ENCODE peak calls at places on chromosomes 11 and 22, in nine cellular contexts. One of them, this sample, is unnamed.
A peak's percentile ranks its signal among the peaks of the same experiment; 100 is the strongest.

GRCh38 chr11:107741044-107741823 is 29.4 kb upstream of the SLN start:
- DNase-seq in lung: peak; percentile 36
- DNase-seq in endothelial cell of umbilical vein: peak; percentile 48
- DNase-seq in lower lobe of right lung: peak; percentile 61
- DNase-seq in fibroblast of the aortic adventitia: peak; percentile 45
- DNase-seq in uterus: no peak
- DNase-seq in right lobe of liver: no peak
- DNase-seq in astrocyte of the cerebellum: no peak
- DNase-seq in epithelial cell of esophagus: peak; percentile 57
- DNase-seq in this sample: no peak

GRCh38 chr11:44177905-44178304 is 82.4 kb downstream of the EXT2 start:
- DNase-seq in endothelial cell of umbilical vein: no peak
- DNase-seq in epithelial cell of esophagus: no peak
- DNase-seq in lung: no peak
- DNase-seq in fibroblast of the aortic adventitia: no peak
- DNase-seq in astrocyte of the cerebellum: no peak
- DNase-seq in right lobe of liver: no peak
- DNase-seq in uterus: no peak
- DNase-seq in lower lobe of right lung: no peak
- DNase-seq in this sample: no peak

GRCh38 chr22:50547231-50547851 is 1.6 kb downstream of the KLHDC7B start:
- DNase-seq in lower lobe of right lung: peak; percentile 45
- DNase-seq in epithelial cell of esophagus: no peak
- DNase-seq in astrocyte of the cerebellum: no peak
- DNase-seq in uterus: no peak
- DNase-seq in fibroblast of the aortic adventitia: no peak
- DNase-seq in endothelial cell of umbilical vein: no peak
- DNase-seq in lung: no peak
- DNase-seq in right lobe of liver: no peak
- DNase-seq in this sample: no peak

GRCh38 chr11:36578458-36578857 is 10.7 kb downstream of the RAG1 start:
- DNase-seq in right lobe of liver: no peak
- DNase-seq in endothelial cell of umbilical vein: no peak
- DNase-seq in astrocyte of the cerebellum: no peak
- DNase-seq in lung: no peak
- DNase-seq in uterus: no peak
- DNase-seq in epithelial cell of esophagus: no peak
- DNase-seq in fibroblast of the aortic adventitia: peak; percentile 2
- DNase-seq in lower lobe of right lung: no peak
- DNase-seq in this sample: no peak

GRCh38 chr11:57792060-57792541 is 30.5 kb downstream of the CTNND1 start:
- DNase-seq in endothelial cell of umbilical vein: peak; percentile 46
- DNase-seq in right lobe of liver: peak; percentile 63
- DNase-seq in fibroblast of the aortic adventitia: no peak
- DNase-seq in epithelial cell of esophagus: peak; percentile 60
- DNase-seq in uterus: no peak
- DNase-seq in lung: peak; percentile 72
- DNase-seq in lower lobe of right lung: peak; percentile 95
- DNase-seq in astrocyte of the cerebellum: no peak
- DNase-seq in this sample: no peak

GRCh38 chr22:44753189-44754042 is 1.0 kb downstream of the ARHGAP8 start:
- DNase-seq in lung: peak; percentile 45
- DNase-seq in astrocyte of the cerebellum: peak; percentile 63
- DNase-seq in uterus: no peak
- DNase-seq in endothelial cell of umbilical vein: no peak
- DNase-seq in lower lobe of right lung: no peak
- DNase-seq in right lobe of liver: no peak
- DNase-seq in epithelial cell of esophagus: peak; percentile 71
- DNase-seq in fibroblast of the aortic adventitia: peak; percentile 88
- DNase-seq in this sample: no peak

GRCh38 chr22:22903355-22903777 is 15.8 kb downstream of the IGLL5 start:
- DNase-seq in epithelial cell of esophagus: no peak
- DNase-seq in lung: no peak
- DNase-seq in astrocyte of the cerebellum: no peak
- DNase-seq in lower lobe of right lung: no peak
- DNase-seq in endothelial cell of umbilical vein: no peak
- DNase-seq in fibroblast of the aortic adventitia: no peak
- DNase-seq in right lobe of liver: no peak
- DNase-seq in uterus: no peak
- DNase-seq in this sample: no peak

GRCh38 chr22:24325105-24325757 is 54.6 kb downstream of the SPECC1L start:
- DNase-seq in endothelial cell of umbilical vein: peak; percentile 87
- DNase-seq in epithelial cell of esophagus: peak; percentile 63
- DNase-seq in lower lobe of right lung: no peak
- DNase-seq in fibroblast of the aortic adventitia: peak; percentile 94
- DNase-seq in uterus: no peak
- DNase-seq in astrocyte of the cerebellum: peak; percentile 76
- DNase-seq in lung: no peak
- DNase-seq in right lobe of liver: no peak
- DNase-seq in this sample: peak; percentile 70

GRCh38 chr22:35523167-35523928 is 17.3 kb upstream of the RASD2 start:
- DNase-seq in uterus: no peak
- DNase-seq in lower lobe of right lung: no peak
- DNase-seq in endothelial cell of umbilical vein: no peak
- DNase-seq in fibroblast of the aortic adventitia: no peak
- DNase-seq in lung: no peak
- DNase-seq in astrocyte of the cerebellum: no peak
- DNase-seq in epithelial cell of esophagus: peak; percentile 23
- DNase-seq in right lobe of liver: no peak
- DNase-seq in this sample: no peak

GRCh38 chr22:37549704-37550059 is 10.6 kb upstream of the CDC42EP1 start:
- DNase-seq in uterus: peak; percentile 69
- DNase-seq in epithelial cell of esophagus: no peak
- DNase-seq in astrocyte of the cerebellum: no peak
- DNase-seq in endothelial cell of umbilical vein: peak; percentile 86
- DNase-seq in lower lobe of right lung: peak; percentile 73
- DNase-seq in lung: no peak
- DNase-seq in right lobe of liver: peak; percentile 90
- DNase-seq in fibroblast of the aortic adventitia: peak; percentile 73
- DNase-seq in this sample: no peak

DNA sequence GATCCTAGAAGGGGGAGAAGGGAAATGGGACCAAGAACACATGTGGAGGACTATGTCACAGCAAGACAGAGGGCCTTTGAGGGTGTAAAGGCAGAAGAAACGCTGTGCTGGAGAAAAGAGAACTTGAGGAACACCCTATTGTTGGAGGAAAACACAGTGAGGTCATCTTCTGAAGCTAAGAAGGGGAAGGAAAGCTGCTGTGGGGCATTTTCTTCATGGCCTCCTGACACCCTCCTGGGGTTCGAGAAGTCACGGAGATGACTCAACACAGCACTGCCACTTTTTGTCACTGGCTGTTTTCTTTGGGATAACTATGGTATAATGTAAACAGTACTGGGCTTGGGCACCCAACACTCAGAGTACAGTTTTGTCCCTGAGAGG is 492.6 kb upstream of the CADM1 start:
- DNase-seq in right lobe of liver: no peak
- DNase-seq in lung: no peak
- DNase-seq in endothelial cell of umbilical vein: no peak
- DNase-seq in astrocyte of the cerebellum: no peak
- DNase-seq in lower lobe of right lung: no peak
- DNase-seq in epithelial cell of esophagus: no peak
- DNase-seq in fibroblast of the aortic adventitia: no peak
- DNase-seq in uterus: no peak
- DNase-seq in this sample: no peak
- H3K4me3 ChIP-seq in right lobe of liver: no peak overlapping the region
- H3K4me3 ChIP-seq in lung: no peak overlapping the region
- H3K4me3 ChIP-seq in endothelial cell of umbilical vein: no peak overlapping the region
- H3K4me3 ChIP-seq in astrocyte of the cerebellum: no peak overlapping the region
- H3K4me3 ChIP-seq in lower lobe of right lung: no peak overlapping the region
- H3K4me3 ChIP-seq in epithelial cell of esophagus: no peak overlapping the region
- H3K4me3 ChIP-seq in fibroblast of the aortic adventitia: no peak overlapping the region
- H3K4me3 ChIP-seq in uterus: no peak overlapping the region
- H3K4me3 ChIP-seq in this sample: no peak overlapping the region

DNA sequence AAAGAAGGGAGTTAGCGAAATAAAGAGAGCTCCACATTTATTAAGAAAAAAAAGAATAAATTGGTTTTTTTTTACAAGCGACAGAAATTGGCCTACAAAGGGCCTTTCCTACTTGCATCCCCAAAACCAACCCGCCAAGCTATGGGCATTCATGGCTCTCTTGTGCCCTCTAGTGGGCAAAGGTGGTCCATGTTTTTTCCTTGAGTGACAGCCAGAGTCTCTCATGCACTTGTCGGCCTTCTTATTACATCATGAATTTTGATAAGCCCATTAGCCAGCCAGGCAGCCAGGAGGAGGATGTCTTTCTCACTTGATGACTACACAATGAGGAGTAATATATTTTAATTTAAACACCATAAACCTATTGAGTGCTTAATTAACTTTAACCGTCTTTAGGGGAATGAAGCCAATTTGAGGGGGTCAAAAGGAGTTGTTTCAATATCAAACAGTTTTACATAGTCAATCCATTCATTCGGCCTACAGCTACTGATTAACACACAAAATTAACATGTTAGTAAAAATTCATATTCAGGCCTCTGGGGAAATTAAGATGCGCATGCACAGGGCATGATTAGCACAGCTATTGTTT is 85.4 kb downstream of the RCN1 start:
- DNase-seq in right lobe of liver: peak; percentile 75
- DNase-seq in astrocyte of the cerebellum: peak; percentile 70
- DNase-seq in epithelial cell of esophagus: peak; percentile 85
- DNase-seq in lower lobe of right lung: peak; percentile 59
- DNase-seq in lung: peak; percentile 83
- DNase-seq in uterus: peak; percentile 70
- DNase-seq in endothelial cell of umbilical vein: peak; percentile 88
- DNase-seq in fibroblast of the aortic adventitia: peak; percentile 86
- DNase-seq in this sample: peak; percentile 23
- H3K4me3 ChIP-seq in right lobe of liver: no peak overlapping the region
- H3K4me3 ChIP-seq in astrocyte of the cerebellum: no peak overlapping the region
- H3K4me3 ChIP-seq in epithelial cell of esophagus: no peak overlapping the region
- H3K4me3 ChIP-seq in lower lobe of right lung: no peak overlapping the region
- H3K4me3 ChIP-seq in lung: no peak overlapping the region
- H3K4me3 ChIP-seq in uterus: no peak overlapping the region
- H3K4me3 ChIP-seq in endothelial cell of umbilical vein: no peak overlapping the region
- H3K4me3 ChIP-seq in fibroblast of the aortic adventitia: no peak overlapping the region
- H3K4me3 ChIP-seq in this sample: no peak overlapping the region

GRCh38 chr11:75439495-75440120 is 6.6 kb upstream of the KLHL35 start:
- DNase-seq in epithelial cell of esophagus: no peak
- DNase-seq in uterus: no peak
- DNase-seq in fibroblast of the aortic adventitia: no peak
- DNase-seq in lung: no peak
- DNase-seq in right lobe of liver: no peak
- DNase-seq in endothelial cell of umbilical vein: no peak
- DNase-seq in astrocyte of the cerebellum: no peak
- DNase-seq in lower lobe of right lung: no peak
- DNase-seq in this sample: no peak

GRCh38 chr11:75440960-75441803 is 8.2 kb upstream of the KLHL35 start:
- DNase-seq in uterus: no peak
- DNase-seq in epithelial cell of esophagus: no peak
- DNase-seq in right lobe of liver: no peak
- DNase-seq in fibroblast of the aortic adventitia: no peak
- DNase-seq in endothelial cell of umbilical vein: no peak
- DNase-seq in lung: no peak
- DNase-seq in lower lobe of right lung: no peak
- DNase-seq in astrocyte of the cerebellum: no peak
- DNase-seq in this sample: no peak

GRCh38 chr11:75442161-75442885 is 9.3 kb upstream of the KLHL35 start:
- DNase-seq in uterus: no peak
- DNase-seq in lower lobe of right lung: no peak
- DNase-seq in right lobe of liver: no peak
- DNase-seq in fibroblast of the aortic adventitia: no peak
- DNase-seq in endothelial cell of umbilical vein: no peak
- DNase-seq in lung: no peak
- DNase-seq in epithelial cell of esophagus: no peak
- DNase-seq in astrocyte of the cerebellum: no peak
- DNase-seq in this sample: no peak

GRCh38 chr11:75443043-75443442 is 10.0 kb upstream of the KLHL35 start:
- DNase-seq in epithelial cell of esophagus: no peak
- DNase-seq in lower lobe of right lung: no peak
- DNase-seq in endothelial cell of umbilical vein: no peak
- DNase-seq in lung: no peak
- DNase-seq in uterus: no peak
- DNase-seq in right lobe of liver: no peak
- DNase-seq in fibroblast of the aortic adventitia: no peak
- DNase-seq in astrocyte of the cerebellum: no peak
- DNase-seq in this sample: no peak

DNA sequence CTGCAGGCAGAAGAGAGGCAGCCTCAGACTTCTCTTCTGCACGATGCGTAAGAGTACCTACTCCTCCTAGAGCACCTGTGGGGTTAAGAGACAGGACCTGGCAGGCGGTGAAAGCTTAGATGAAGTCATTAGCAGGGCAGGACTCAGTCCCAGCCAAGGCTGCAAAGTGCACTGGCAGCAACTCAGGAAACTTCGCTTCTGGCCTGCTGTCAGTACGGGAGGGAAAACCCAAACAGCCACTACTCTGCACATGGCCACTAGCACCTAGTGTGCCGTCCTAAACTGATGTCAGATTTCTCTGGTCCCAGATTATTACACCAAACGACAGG is 8.8 kb upstream of the KLHL35 start:
- DNase-seq in lung: no peak
- DNase-seq in fibroblast of the aortic adventitia: no peak
- DNase-seq in right lobe of liver: no peak
- DNase-seq in epithelial cell of esophagus: peak; percentile 29
- DNase-seq in lower lobe of right lung: no peak
- DNase-seq in uterus: no peak
- DNase-seq in endothelial cell of umbilical vein: no peak
- DNase-seq in astrocyte of the cerebellum: no peak
- DNase-seq in this sample: no peak
- H3K4me3 ChIP-seq in lung: no peak overlapping the region
- H3K4me3 ChIP-seq in fibroblast of the aortic adventitia: no peak overlapping the region
- H3K4me3 ChIP-seq in right lobe of liver: no peak overlapping the region
- H3K4me3 ChIP-seq in epithelial cell of esophagus: no peak overlapping the region
- H3K4me3 ChIP-seq in lower lobe of right lung: no peak overlapping the region
- H3K4me3 ChIP-seq in uterus: no peak overlapping the region
- H3K4me3 ChIP-seq in endothelial cell of umbilical vein: no peak overlapping the region
- H3K4me3 ChIP-seq in astrocyte of the cerebellum: no peak overlapping the region
- H3K4me3 ChIP-seq in this sample: no peak overlapping the region

GRCh38 chr22:19823191-19823590 is 31.5 kb downstream of the GNB1L start:
- DNase-seq in right lobe of liver: peak; percentile 51
- DNase-seq in astrocyte of the cerebellum: no peak
- DNase-seq in lower lobe of right lung: peak; percentile 36
- DNase-seq in uterus: no peak
- DNase-seq in endothelial cell of umbilical vein: no peak
- DNase-seq in fibroblast of the aortic adventitia: no peak
- DNase-seq in epithelial cell of esophagus: no peak
- DNase-seq in lung: no peak
- DNase-seq in this sample: no peak

GRCh38 chr22:19823638-19824196 is 31.0 kb downstream of the GNB1L start:
- DNase-seq in lower lobe of right lung: peak; percentile 45
- DNase-seq in lung: no peak
- DNase-seq in uterus: no peak
- DNase-seq in fibroblast of the aortic adventitia: no peak
- DNase-seq in endothelial cell of umbilical vein: no peak
- DNase-seq in right lobe of liver: peak; percentile 76
- DNase-seq in epithelial cell of esophagus: peak; percentile 87
- DNase-seq in astrocyte of the cerebellum: no peak
- DNase-seq in this sample: no peak

GRCh38 chr22:19825016-19825339 is 29.7 kb downstream of the GNB1L start:
- DNase-seq in endothelial cell of umbilical vein: no peak
- DNase-seq in lower lobe of right lung: no peak
- DNase-seq in epithelial cell of esophagus: no peak
- DNase-seq in lung: no peak
- DNase-seq in astrocyte of the cerebellum: no peak
- DNase-seq in fibroblast of the aortic adventitia: no peak
- DNase-seq in uterus: no peak
- DNase-seq in right lobe of liver: no peak
- DNase-seq in this sample: no peak

GRCh38 chr22:19825904-19826618 is 28.6 kb downstream of the GNB1L start:
- DNase-seq in uterus: no peak
- DNase-seq in right lobe of liver: peak; percentile 75
- DNase-seq in lower lobe of right lung: no peak
- DNase-seq in astrocyte of the cerebellum: no peak
- DNase-seq in fibroblast of the aortic adventitia: no peak
- DNase-seq in endothelial cell of umbilical vein: no peak
- DNase-seq in epithelial cell of esophagus: no peak
- DNase-seq in lung: no peak
- DNase-seq in this sample: no peak

GRCh38 chr22:19824197-19825015 is 30.3 kb downstream of the GNB1L start:
- DNase-seq in lung: no peak
- DNase-seq in endothelial cell of umbilical vein: no peak
- DNase-seq in right lobe of liver: peak; percentile 86
- DNase-seq in uterus: no peak
- DNase-seq in astrocyte of the cerebellum: no peak
- DNase-seq in lower lobe of right lung: peak; percentile 52
- DNase-seq in epithelial cell of esophagus: peak; percentile 51
- DNase-seq in fibroblast of the aortic adventitia: no peak
- DNase-seq in this sample: no peak
- H3K4me3 ChIP-seq in lung: no peak overlapping the region
- H3K4me3 ChIP-seq in endothelial cell of umbilical vein: no peak overlapping the region
- H3K4me3 ChIP-seq in right lobe of liver: no peak overlapping the region
- H3K4me3 ChIP-seq in uterus: no peak overlapping the region
- H3K4me3 ChIP-seq in astrocyte of the cerebellum: no peak overlapping the region
- H3K4me3 ChIP-seq in lower lobe of right lung: no peak overlapping the region
- H3K4me3 ChIP-seq in epithelial cell of esophagus: no peak overlapping the region
- H3K4me3 ChIP-seq in fibroblast of the aortic adventitia: no peak overlapping the region
- H3K4me3 ChIP-seq in this sample: no peak overlapping the region

This sample was measured in skeletal muscle cell.